ENCODE peak calls at places on chromosomes 16 and 17, in four cellular contexts. J is body of pancreas; M is CD8-positive, alpha-beta T cell; V is Panc1. F is an unnamed sample.
A peak's percentile ranks its signal among the peaks of the same experiment; 100 is the strongest.

GRCh38 chr16:48901712-48902374 is 291.9 kb upstream of the N4BP1 start:
- DNase-seq in J (no peak), M (no peak), V (no peak), F (no peak)

GRCh38 chr17:59641799-59642484 is 22.2 kb downstream of the CLTC start:
- DNase-seq in J (no peak), M (no peak), V (no peak), F (no peak)

GRCh38 chr17:64635647-64636305 is 26.3 kb downstream of the SMURF2 start:
- DNase-seq in J (no peak), M (no peak), V (no peak), F (no peak)

GRCh38 chr16:48434653-48435318 is 49.6 kb upstream of the SIAH1 start:
- DNase-seq in J (no peak), M (no peak), V (no peak), F (no peak)

GRCh38 chr17:14308636-14308964 is 7.7 kb downstream of the HS3ST3B1 start:
- DNase-seq in J (no peak), M (no peak), V (no peak), F (no peak)

GRCh38 chr17:31128241-31128640 is 33.5 kb downstream of the NF1 start:
- DNase-seq in J (no peak), M (no peak), V (no peak), F (no peak)

GRCh38 chr16:30369091-30369937 is 980 bp downstream of the TBC1D10B start:
- DNase-seq in J (no peak), M (no peak), V (no peak), F (no peak)

GRCh38 chr17:42387663-42388380 is 420 bp downstream of the STAT3 start:
- DNase-seq in J (peak; percentile 72), M (peak; percentile 21), V (no peak), F (peak; percentile 28)

GRCh38 chr17:29251969-29252866 is 5.6 kb downstream of the CRYBA1 start:
- DNase-seq in J (no peak), M (no peak), V (no peak), F (no peak)

GRCh38 chr17:41909088-41909487 is 9.7 kb downstream of the ACLY start:
- DNase-seq in J (no peak), M (no peak), V (no peak), F (no peak)

GRCh38 chr16:50741225-50741807 is 570 bp upstream of the CYLD start:
- DNase-seq in J (peak; percentile 29), M (no peak), V (no peak), F (no peak)

GRCh38 chr17:28811594-28812135 is 30.9 kb downstream of the FAM222B start:
- DNase-seq in J (no peak), M (no peak), V (peak; percentile 18), F (no peak)

GRCh38 chr17:83050651-83051422 is 28.6 kb upstream of the METRNL start:
- DNase-seq in J (peak; percentile 65), M (no peak), V (no peak), F (peak; percentile 64)

GRCh38 chr17:31443386-31443785 is 51.9 kb downstream of the RAB11FIP4 start:
- DNase-seq in J (no peak), M (no peak), V (no peak), F (no peak)

GRCh38 chr16:80806957-80807356 is 2.6 kb upstream of the CDYL2 start:
- DNase-seq in J (no peak), M (peak; percentile 26), V (no peak), F (no peak)

GRCh38 chr17:77439382-77440013 is 298.7 kb downstream of the SEC14L1 start:
- DNase-seq in J (no peak), M (no peak), V (no peak), F (no peak)

GRCh38 chr16:54284931-54285413 is 1.6 kb downstream of the IRX3 start:
- DNase-seq in J (no peak), M (no peak), V (no peak), F (peak; percentile 39)

GRCh38 chr17:43545383-43545632 is 832 bp downstream of the ETV4 start:
- DNase-seq in J (peak; percentile 55), M (no peak), V (no peak), F (peak; percentile 70)

GRCh38 chr17:68198931-68199836 is 48.7 kb upstream of the AMZ2 start:
- DNase-seq in J (no peak), M (no peak), V (no peak), F (no peak)

GRCh38 chr17:75693500-75694481 is 26.7 kb downstream of the SAP30BP start:
- DNase-seq in J (peak; percentile 81), M (no peak), V (no peak), F (no peak)

GRCh38 chr16:73066927-73067670 is 19.2 kb upstream of the ZFHX3 start:
- DNase-seq in J (no peak), M (no peak), V (no peak), F (peak; percentile 47)

GRCh38 chr16:89288577-89288844 is 71.0 kb downstream of the ZNF778 start:
- DNase-seq in J (no peak), M (no peak), V (no peak), F (no peak)

GRCh38 chr17:62898239-62898864 is 67.7 kb upstream of the TANC2 start:
- DNase-seq in J (no peak), M (no peak), V (no peak), F (no peak)

GRCh38 chr17:79342376-79342775 is 267.8 kb downstream of the ENGASE start:
- DNase-seq in J (no peak), M (no peak), V (no peak), F (no peak)

GRCh38 chr17:79340286-79340685 is 265.7 kb downstream of the ENGASE start:
- DNase-seq in J (no peak), M (no peak), V (no peak), F (peak; percentile 69)

GRCh38 chr17:79340771-79341528 is 266.3 kb downstream of the ENGASE start:
- DNase-seq in J (no peak), M (no peak), V (no peak), F (no peak)

GRCh38 chr17:79341529-79341780 is 266.8 kb downstream of the ENGASE start:
- DNase-seq in J (no peak), M (no peak), V (no peak), F (no peak)

GRCh38 chr17:79341816-79342215 is 267.2 kb downstream of the ENGASE start:
- DNase-seq in J (no peak), M (no peak), V (no peak), F (no peak)
- H3K36me3 ChIP-seq in J (no peaks in the 10 kb centered on the region), M (no peaks in the 10 kb centered on the region), V (no peaks in the 10 kb centered on the region), F (no peaks in the 10 kb centered on the region)

GRCh38 chr16:3174618-3175148 is 13.3 kb upstream of the OR1F1 start:
- DNase-seq in J (no peak), M (no peak), V (no peak), F (no peak)
- TF ChIP-seq CTCF in J (no peak), M (no peak), V (peak; percentile 33), F (no peak)

DNA sequence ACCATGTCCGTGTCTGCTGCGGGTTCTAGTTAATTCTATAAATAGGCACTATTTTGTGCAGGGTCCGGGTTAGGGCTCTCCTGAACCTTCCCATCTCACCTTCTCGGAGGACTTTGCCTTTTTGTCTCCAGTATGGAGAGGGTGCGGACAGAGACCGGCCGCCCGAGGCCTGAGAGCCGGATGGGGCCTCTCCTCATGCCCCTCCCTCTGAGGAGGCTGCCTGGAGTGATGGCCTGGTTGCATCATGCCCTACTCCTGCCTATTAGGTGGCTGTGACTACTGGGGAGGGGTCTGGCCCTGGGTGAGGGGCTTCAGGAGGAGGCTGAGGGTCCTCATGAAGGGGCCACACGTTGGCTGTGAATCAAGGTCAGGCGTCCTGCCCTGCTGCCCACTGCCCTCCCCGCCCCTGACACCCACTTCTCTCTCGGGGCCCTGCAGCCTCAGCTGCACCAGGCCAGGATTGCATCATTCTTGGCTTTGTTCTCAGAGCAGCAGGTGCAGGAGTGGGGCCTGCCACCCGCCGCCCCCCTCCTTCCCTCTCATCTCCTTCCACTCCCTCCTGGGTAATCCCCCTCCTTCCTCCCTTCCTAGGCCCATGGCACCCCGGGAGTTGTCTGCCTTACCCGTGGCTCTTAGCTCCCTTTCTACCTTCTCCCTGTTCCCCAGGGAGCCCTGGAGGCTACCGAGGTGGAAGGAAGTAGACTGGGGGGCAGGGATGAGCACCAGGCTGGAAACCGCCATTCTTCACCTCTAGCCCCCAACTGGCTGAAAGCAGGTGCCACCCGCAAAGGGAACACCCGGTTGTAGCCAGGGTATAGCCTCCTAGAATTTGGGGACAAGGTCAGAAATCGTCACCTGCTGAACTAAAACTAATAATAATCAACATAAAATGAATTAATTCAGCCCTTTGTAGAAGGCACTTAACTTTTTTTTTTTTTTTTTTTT is 12.7 kb upstream of the ARHGAP23 start:
- DNase-seq in J (no peak), M (no peak), V (no peak), F (no peak)
- H3K4me3 ChIP-seq in J (no peak overlapping the region), M (no peak overlapping the region), V (peak overlapping the region; percentile 26), F (no peak overlapping the region)

DNA sequence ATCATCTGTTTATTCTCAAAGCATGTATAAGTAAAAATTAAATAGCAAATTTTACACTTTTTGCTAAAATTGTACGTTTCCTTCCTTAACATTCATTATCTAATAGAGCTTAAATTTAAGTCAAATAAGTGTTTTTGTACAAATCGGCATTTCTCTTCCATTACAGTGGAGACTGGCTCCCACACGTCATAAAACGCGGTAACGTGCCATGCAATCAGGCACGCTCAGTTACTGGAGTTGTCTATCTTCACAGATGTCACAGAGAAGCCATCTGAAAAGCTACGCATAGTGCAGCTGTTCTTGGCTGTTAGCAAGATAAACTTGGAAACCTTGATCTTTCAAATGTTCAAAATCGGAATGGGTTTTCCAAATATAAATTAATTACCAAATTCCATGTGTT is 165.3 kb downstream of the STX8 start:
- DNase-seq in J (no peak), M (no peak), V (no peak), F (no peak)
- H3K36me3 ChIP-seq in J (no peaks in the 10 kb centered on the region), M (no peaks in the 10 kb centered on the region), V (no peaks in the 10 kb centered on the region), F (no peaks in the 10 kb centered on the region)

GRCh38 chr16:74726056-74726455 is 25.4 kb upstream of the MLKL start:
- DNase-seq in J (no peak), M (no peak), V (no peak), F (peak; percentile 90)

GRCh38 chr16:74725641-74726040 is 25.0 kb upstream of the MLKL start:
- DNase-seq in J (no peak), M (no peak), V (no peak), F (no peak)

GRCh38 chr16:74723224-74723623 is 22.6 kb upstream of the MLKL start:
- DNase-seq in J (no peak), M (no peak), V (no peak), F (peak; percentile 29)

GRCh38 chr16:74726736-74727135 is 26.1 kb upstream of the MLKL start:
- DNase-seq in J (no peak), M (no peak), V (no peak), F (peak; percentile 76)

DNA sequence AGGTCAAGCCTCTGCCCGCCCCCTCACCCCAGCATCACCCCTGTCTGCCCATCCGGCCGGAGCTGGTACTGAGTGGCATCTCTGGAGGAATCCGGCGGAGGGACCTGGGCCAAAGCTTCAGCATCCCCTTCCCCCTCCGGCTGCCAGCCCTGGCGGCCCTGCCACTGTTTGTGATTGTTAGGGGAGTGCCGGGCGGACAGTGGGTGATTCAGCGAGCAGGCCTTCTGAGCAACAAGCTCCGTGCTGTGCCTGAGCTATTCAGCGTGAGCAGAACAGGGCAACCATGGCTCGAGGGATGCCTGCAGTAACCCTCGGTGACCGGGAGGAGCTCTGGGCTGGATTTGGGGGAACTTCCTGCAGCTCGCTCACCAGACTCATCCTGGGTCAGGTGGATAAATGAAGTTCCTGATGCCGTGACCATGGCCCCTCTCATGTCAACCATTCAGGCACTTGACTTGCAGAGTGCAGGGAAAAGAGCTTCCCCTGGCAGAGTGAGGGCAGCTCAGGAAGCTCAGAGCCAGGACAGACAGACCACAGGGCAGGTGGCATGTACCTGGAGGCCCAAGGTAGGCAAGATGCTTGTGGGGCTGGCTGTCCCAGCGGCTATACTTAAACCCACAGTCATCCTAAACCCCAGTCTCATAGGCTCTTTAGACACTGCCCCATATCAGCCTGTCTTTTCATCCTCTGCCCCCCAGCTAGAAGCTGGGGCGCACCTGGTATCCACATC is 24.3 kb upstream of the MLKL start:
- DNase-seq in J (no peak), M (no peak), V (no peak), F (peak; percentile 43)
- TF ChIP-seq CTCF in J (no peak), M (no peak), V (no peak), F (no peak)